ENCODE peak calls at places on chromosomes 13 and 19, in five cellular contexts. One of them, this sample, is unnamed. For H3F3A and H3K9me3, the result is how much of the 10 kb centered on the place peaks cover.

GRCh38 chr13:40220299-40220935 is 446.0 kb downstream of the FOXO1 start:
- DNase-seq in PC-3: no peak
- DNase-seq in MM.1S: no peak
- DNase-seq in GM23248: peak
- DNase-seq in PC-9: no peak
- DNase-seq in this sample: no peak

GRCh38 chr19:37966211-37967072 is 59.4 kb downstream of the SIPA1L3 start:
- DNase-seq in GM23248: no peak
- DNase-seq in PC-3: no peak
- DNase-seq in PC-9: no peak
- DNase-seq in MM.1S: no peak
- DNase-seq in this sample: no peak

GRCh38 chr13:42211704-42212103 is 60.2 kb upstream of the AKAP11 start:
- DNase-seq in MM.1S: no peak
- DNase-seq in PC-9: no peak
- DNase-seq in PC-3: peak
- DNase-seq in GM23248: peak
- DNase-seq in this sample: no peak

GRCh38 chr13:114140131-114140908 is 7.9 kb upstream of the RASA3 start:
- DNase-seq in GM23248: no peak
- DNase-seq in PC-3: no peak
- DNase-seq in MM.1S: no peak
- DNase-seq in PC-9: no peak
- DNase-seq in this sample: no peak

GRCh38 chr13:37608750-37609339 is 10.3 kb upstream of the POSTN start:
- DNase-seq in GM23248: peak
- DNase-seq in PC-3: peak
- DNase-seq in MM.1S: no peak
- DNase-seq in PC-9: no peak
- DNase-seq in this sample: no peak

GRCh38 chr13:98144501-98145350 is 1.8 kb downstream of the FARP1 start:
- DNase-seq in GM23248: peak
- DNase-seq in PC-3: peak
- DNase-seq in PC-9: peak
- DNase-seq in MM.1S: no peak
- DNase-seq in this sample: peak

GRCh38 chr19:35249146-35249847 is 495 bp downstream of the LSR start:
- DNase-seq in MM.1S: no peak
- DNase-seq in PC-3: no peak
- DNase-seq in GM23248: no peak
- DNase-seq in PC-9: no peak
- DNase-seq in this sample: peak

GRCh38 chr13:51831519-51831918 is 13.5 kb downstream of the TMEM272 start:
- DNase-seq in GM23248: no peak
- DNase-seq in MM.1S: no peak
- DNase-seq in PC-9: no peak
- DNase-seq in PC-3: no peak
- DNase-seq in this sample: no peak

GRCh38 chr13:50740052-50740741 is 103.3 kb downstream of the DLEU7 start:
- DNase-seq in PC-9: no peak
- DNase-seq in PC-3: no peak
- DNase-seq in GM23248: peak
- DNase-seq in MM.1S: no peak
- DNase-seq in this sample: no peak

GRCh38 chr13:32783067-32783466 is 196.8 kb downstream of the PDS5B start:
- DNase-seq in GM23248: peak
- DNase-seq in PC-3: peak
- DNase-seq in MM.1S: no peak
- DNase-seq in PC-9: no peak
- DNase-seq in this sample: no peak

GRCh38 chr13:72696590-72696989 is 30.8 kb downstream of the MZT1 start:
- DNase-seq in GM23248: peak
- DNase-seq in PC-9: no peak
- DNase-seq in MM.1S: no peak
- DNase-seq in PC-3: peak
- DNase-seq in this sample: no peak

GRCh38 chr19:1757468-1758230 is 4.3 kb downstream of the ONECUT3 start:
- DNase-seq in PC-9: no peak
- DNase-seq in PC-3: no peak
- DNase-seq in MM.1S: no peak
- DNase-seq in GM23248: no peak
- DNase-seq in this sample: peak
- TF ChIP-seq EZH2 in PC-9: no peak
- TF ChIP-seq EZH2 in PC-3: no peak
- TF ChIP-seq EZH2 in MM.1S: no peak
- TF ChIP-seq EZH2 in GM23248: no peak
- TF ChIP-seq EZH2 in this sample: peak

GRCh38 chr19:12937243-12938053 is 961 bp upstream of the CALR start:
- DNase-seq in MM.1S: peak
- DNase-seq in GM23248: peak
- DNase-seq in PC-3: peak
- DNase-seq in PC-9: no peak
- DNase-seq in this sample: peak

GRCh38 chr19:12938054-12938535 is 314 bp upstream of the CALR start:
- DNase-seq in MM.1S: peak
- DNase-seq in PC-9: peak
- DNase-seq in PC-3: peak
- DNase-seq in GM23248: peak
- DNase-seq in this sample: peak

GRCh38 chr19:12939292-12939606 is 840 bp downstream of the CALR start:
- DNase-seq in PC-9: no peak
- DNase-seq in GM23248: peak
- DNase-seq in MM.1S: peak
- DNase-seq in PC-3: peak
- DNase-seq in this sample: peak

GRCh38 chr19:12939908-12940533 is 1.6 kb downstream of the CALR start:
- DNase-seq in PC-9: no peak
- DNase-seq in PC-3: no peak
- DNase-seq in MM.1S: no peak
- DNase-seq in GM23248: peak
- DNase-seq in this sample: no peak

GRCh38 chr19:12938536-12939291 is at the start of gene CALR:
- DNase-seq in PC-3: peak
- DNase-seq in MM.1S: peak
- DNase-seq in PC-9: no peak
- DNase-seq in GM23248: peak
- DNase-seq in this sample: peak
- H3F3A ChIP-seq in PC-3: under half
- H3F3A ChIP-seq in MM.1S: half or more
- H3F3A ChIP-seq in PC-9: under half
- H3F3A ChIP-seq in GM23248: under half
- H3F3A ChIP-seq in this sample: half or more

GRCh38 chr19:3386447-3387234 is 20.3 kb downstream of the NFIC start:
- DNase-seq in GM23248: no peak
- DNase-seq in MM.1S: no peak
- DNase-seq in PC-3: no peak
- DNase-seq in PC-9: no peak
- DNase-seq in this sample: no peak
- H3K9me3 ChIP-seq in GM23248: under half
- H3K9me3 ChIP-seq in MM.1S: under half
- H3K9me3 ChIP-seq in PC-3: under half
- H3K9me3 ChIP-seq in PC-9: under half
- H3K9me3 ChIP-seq in this sample: under half

DNA sequence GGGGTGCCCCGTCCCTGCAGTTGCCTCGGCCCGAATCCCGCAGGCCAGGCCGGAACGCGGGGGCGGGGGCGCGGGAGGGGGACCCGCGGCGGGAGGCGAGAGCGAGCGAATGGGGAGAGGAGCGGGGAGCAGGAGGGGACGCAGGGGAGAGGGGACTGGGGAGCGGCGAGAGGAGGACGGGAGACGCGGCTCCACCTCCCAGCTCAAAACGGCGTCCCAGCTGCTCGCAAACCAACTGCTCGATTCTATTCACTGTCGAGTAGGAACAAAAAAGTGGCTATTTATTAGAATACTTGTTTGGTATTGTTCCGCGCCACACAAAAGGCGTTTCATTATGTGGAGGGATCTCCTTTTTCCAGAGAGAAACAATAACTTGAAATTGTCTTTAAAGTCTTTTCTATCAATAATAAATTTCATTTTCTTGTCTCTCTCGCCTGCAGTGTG is 10.6 kb upstream of the SOX1 start:
- DNase-seq in PC-3: no peak
- DNase-seq in PC-9: no peak
- DNase-seq in MM.1S: no peak
- DNase-seq in GM23248: no peak
- DNase-seq in this sample: peak
- TF ChIP-seq EZH2 in PC-3: no peak
- TF ChIP-seq EZH2 in PC-9: no peak
- TF ChIP-seq EZH2 in MM.1S: no peak
- TF ChIP-seq EZH2 in GM23248: no peak
- TF ChIP-seq EZH2 in this sample: peak

DNA sequence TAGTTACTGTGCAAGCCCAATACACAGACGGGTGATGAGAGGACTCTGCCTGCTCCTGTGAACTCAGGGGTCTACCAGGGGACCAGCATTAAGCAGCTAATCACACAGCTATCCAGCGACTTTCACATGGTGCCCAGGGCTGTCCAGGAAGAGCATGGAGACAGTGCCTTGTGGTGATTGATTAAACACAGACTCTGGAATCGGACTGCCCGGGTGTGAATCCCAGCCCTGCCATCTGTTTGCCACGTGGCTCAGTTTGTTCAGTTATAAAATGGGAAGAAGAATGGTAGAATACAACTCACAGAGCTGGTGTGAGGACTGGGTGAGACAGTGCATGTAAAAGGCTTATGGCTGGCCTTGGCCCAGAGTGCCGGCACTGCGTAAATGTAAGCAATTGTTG is 42.1 kb upstream of the NPAS1 start:
- DNase-seq in PC-9: no peak
- DNase-seq in GM23248: peak
- DNase-seq in PC-3: no peak
- DNase-seq in MM.1S: no peak
- DNase-seq in this sample: no peak
- H3F3A ChIP-seq in PC-9: under half
- H3F3A ChIP-seq in GM23248: half or more
- H3F3A ChIP-seq in PC-3: under half
- H3F3A ChIP-seq in MM.1S: under half
- H3F3A ChIP-seq in this sample: under half

DNA sequence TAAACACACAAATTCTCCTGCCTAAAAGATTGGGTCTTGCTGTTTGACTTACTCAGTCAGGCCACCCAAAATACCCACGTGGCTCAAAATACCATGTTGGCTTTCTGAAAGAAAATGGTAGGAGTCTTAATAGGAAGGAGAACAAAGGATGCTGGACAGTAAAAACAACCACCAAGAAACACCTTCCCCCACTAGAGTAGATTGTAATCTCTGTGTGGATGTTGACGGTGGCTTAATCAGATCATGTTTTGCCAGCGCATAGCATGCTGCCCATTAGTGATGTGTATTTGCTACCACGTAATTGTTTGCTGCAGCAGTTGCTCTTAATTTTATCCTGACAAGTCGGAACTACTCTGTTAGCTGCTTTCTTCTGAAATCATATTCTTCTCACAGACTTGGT is 1229.3 kb upstream of the SLC10A2 start:
- DNase-seq in MM.1S: no peak
- DNase-seq in PC-9: no peak
- DNase-seq in PC-3: no peak
- DNase-seq in GM23248: no peak
- DNase-seq in this sample: no peak
- H3K9me3 ChIP-seq in MM.1S: under half
- H3K9me3 ChIP-seq in PC-9: under half
- H3K9me3 ChIP-seq in PC-3: under half
- H3K9me3 ChIP-seq in GM23248: under half
- H3K9me3 ChIP-seq in this sample: under half

DNA sequence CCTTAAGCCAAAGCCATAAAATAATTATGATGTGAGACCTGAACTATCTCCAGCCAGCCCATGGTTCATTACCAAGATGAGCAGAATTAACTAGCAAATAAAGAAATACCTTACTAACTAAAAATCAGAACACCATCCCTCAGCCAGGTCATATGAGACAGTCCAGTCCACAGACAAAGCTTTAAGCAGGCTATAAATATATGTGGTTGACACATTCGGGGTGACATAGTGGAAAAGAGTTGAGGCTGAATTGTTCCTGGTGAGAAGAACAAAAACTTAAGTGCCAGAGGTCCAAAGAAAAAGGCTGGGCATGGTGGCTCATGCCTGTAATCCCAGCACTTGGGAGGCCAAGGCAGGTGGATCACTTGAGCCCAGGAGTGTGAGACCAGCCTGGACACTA is 30.9 kb downstream of the ENOX1 start:
- DNase-seq in PC-9: no peak
- DNase-seq in PC-3: no peak
- DNase-seq in MM.1S: no peak
- DNase-seq in GM23248: no peak
- DNase-seq in this sample: no peak
- TF ChIP-seq EZH2 in PC-9: no peak
- TF ChIP-seq EZH2 in PC-3: no peak
- TF ChIP-seq EZH2 in MM.1S: no peak
- TF ChIP-seq EZH2 in GM23248: no peak
- TF ChIP-seq EZH2 in this sample: no peak

DNA sequence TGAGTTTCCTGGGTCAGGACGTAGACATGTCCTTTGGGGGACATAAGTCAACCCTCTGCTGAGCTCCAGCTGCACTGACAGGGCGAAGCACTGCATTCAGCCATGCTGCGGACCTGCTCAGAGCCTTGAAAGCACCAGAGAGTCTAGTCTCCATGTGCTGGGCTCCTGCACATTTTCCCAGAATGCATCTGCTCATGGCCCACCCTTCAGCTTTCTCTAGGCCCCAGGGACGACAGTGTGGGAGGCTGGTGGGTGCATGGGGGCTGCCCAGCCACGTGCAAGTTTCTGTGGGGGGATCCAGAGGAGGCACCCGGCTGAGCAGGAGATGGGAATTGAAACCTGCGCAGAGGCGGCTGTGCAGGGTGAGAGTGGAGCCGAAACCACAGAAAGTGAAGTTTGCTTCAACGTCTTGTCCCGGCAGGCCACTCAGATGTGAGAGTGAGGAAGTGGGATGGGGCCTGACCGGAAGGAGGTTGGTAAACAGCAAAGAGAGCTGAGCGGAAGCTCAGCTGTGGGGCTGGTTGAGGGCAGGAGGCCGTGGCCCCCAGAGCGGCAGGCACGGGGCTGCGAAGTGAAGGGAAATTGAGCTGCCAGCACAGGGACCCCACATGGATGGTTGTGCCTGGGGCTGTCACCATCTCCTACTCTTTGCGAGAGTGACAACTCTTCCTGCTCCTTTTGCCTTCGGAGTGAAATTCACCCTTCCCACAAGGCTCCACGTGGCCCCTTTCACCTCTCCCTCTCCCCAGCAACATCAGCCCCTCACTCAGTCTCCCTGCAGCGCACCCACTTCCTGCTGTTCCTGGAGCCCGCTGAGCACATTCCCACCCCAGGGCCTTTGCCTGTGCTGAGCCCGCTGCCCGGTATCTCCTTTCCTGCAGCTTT is 11.8 kb downstream of the PGLS start:
- DNase-seq in PC-3: no peak
- DNase-seq in GM23248: no peak
- DNase-seq in PC-9: no peak
- DNase-seq in MM.1S: peak
- DNase-seq in this sample: no peak
- H3F3A ChIP-seq in PC-3: under half
- H3F3A ChIP-seq in GM23248: under half
- H3F3A ChIP-seq in PC-9: under half
- H3F3A ChIP-seq in MM.1S: under half
- H3F3A ChIP-seq in this sample: under half

This sample was measured in neural progenitor cell.